ENCODE peak calls at places on chromosomes 13 and 19, in five cellular contexts. U, H, J, D and X are unnamed samples.

GRCh38 chr13:73997964-73998363 is 136.2 kb downstream of the KLF12 start:
- DNase-seq in U (no peak), H (no peak), J (no peak), D (no peak), X (no peak)

GRCh38 chr19:14371321-14371821 is 9.9 kb upstream of the ADGRE5 start:
- DNase-seq in U (peak), H (no peak), J (no peak), D (no peak), X (no peak)

GRCh38 chr13:44713793-44714469 is 137.8 kb upstream of the TSC22D1 start:
- DNase-seq in U (no peak), H (peak), J (no peak), D (peak), X (peak)

GRCh38 chr13:32455594-32455903 is 27.6 kb upstream of the N4BP2L1 start:
- DNase-seq in U (no peak), H (no peak), J (no peak), D (no peak), X (no peak)

GRCh38 chr19:35348909-35349611 is 1.4 kb downstream of the FFAR1 start:
- DNase-seq in U (no peak), H (no peak), J (no peak), D (no peak), X (no peak)

GRCh38 chr19:46546194-46546896 is 50.7 kb upstream of the PNMA8B start:
- DNase-seq in U (no peak), H (peak), J (peak), D (no peak), X (no peak)

GRCh38 chr13:32390048-32390447 is 37.9 kb downstream of the N4BP2L1 start:
- DNase-seq in U (no peak), H (no peak), J (no peak), D (no peak), X (no peak)

GRCh38 chr13:98147521-98147920 is 4.6 kb downstream of the FARP1 start:
- DNase-seq in U (no peak), H (no peak), J (no peak), D (no peak), X (no peak)

GRCh38 chr19:23698711-23699520 is 11.9 kb upstream of the ZNF675 start:
- DNase-seq in U (no peak), H (peak), J (no peak), D (no peak), X (no peak)

GRCh38 chr13:40794414-40795368 is 5.3 kb downstream of the SLC25A15 start:
- DNase-seq in U (no peak), H (no peak), J (no peak), D (no peak), X (no peak)

GRCh38 chr13:99312493-99312883 is 5.3 kb upstream of the GPR183 start:
- DNase-seq in U (peak), H (peak), J (no peak), D (no peak), X (peak)

GRCh38 chr13:44974056-44974798 is 15.0 kb downstream of the NUFIP1 start:
- DNase-seq in U (no peak), H (no peak), J (no peak), D (no peak), X (no peak)

GRCh38 chr13:109684836-109685602 is 101.4 kb downstream of the IRS2 start:
- DNase-seq in U (no peak), H (peak), J (no peak), D (no peak), X (no peak)

GRCh38 chr13:33409673-33410072 is 124.1 kb upstream of the STARD13 start:
- DNase-seq in U (no peak), H (no peak), J (no peak), D (no peak), X (no peak)

GRCh38 chr19:40754611-40755247 is 3.7 kb downstream of the SNRPA start:
- DNase-seq in U (no peak), H (no peak), J (no peak), D (no peak), X (no peak)

GRCh38 chr19:18605546-18606280 is 886 bp downstream of the CRLF1 start:
- DNase-seq in U (no peak), H (no peak), J (no peak), D (no peak), X (no peak)

GRCh38 chr19:18605196-18605545 is 1.4 kb downstream of the CRLF1 start:
- DNase-seq in U (no peak), H (no peak), J (no peak), D (no peak), X (no peak)

GRCh38 chr19:18603958-18604819 is 2.4 kb downstream of the CRLF1 start:
- DNase-seq in U (no peak), H (no peak), J (no peak), D (no peak), X (no peak)

GRCh38 chr19:18603255-18603957 is 3.2 kb downstream of the CRLF1 start:
- DNase-seq in U (no peak), H (no peak), J (no peak), D (no peak), X (no peak)

DNA sequence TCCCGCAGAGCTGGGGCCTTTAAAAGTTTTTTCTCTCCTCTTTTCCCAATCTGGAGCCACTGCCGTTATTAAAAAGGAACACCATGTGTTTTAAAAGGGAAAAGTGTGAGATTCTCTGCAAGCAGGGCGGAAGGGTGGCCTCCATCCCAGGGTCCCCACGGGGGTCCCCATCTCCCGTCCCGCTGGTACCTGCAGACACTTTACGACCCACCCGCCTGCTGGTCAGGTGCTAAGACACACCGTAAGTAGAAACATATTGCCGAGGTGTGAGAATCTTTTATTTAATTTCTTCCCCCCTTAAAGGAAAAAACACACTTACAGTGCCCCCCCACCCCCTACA is 1.8 kb downstream of the CRLF1 start:
- DNase-seq in U (no peak), H (no peak), J (no peak), D (no peak), X (no peak)
- H3K4me3 ChIP-seq in U (no peak), H (peak), J (no peak), D (no peak), X (no peak)

DNA sequence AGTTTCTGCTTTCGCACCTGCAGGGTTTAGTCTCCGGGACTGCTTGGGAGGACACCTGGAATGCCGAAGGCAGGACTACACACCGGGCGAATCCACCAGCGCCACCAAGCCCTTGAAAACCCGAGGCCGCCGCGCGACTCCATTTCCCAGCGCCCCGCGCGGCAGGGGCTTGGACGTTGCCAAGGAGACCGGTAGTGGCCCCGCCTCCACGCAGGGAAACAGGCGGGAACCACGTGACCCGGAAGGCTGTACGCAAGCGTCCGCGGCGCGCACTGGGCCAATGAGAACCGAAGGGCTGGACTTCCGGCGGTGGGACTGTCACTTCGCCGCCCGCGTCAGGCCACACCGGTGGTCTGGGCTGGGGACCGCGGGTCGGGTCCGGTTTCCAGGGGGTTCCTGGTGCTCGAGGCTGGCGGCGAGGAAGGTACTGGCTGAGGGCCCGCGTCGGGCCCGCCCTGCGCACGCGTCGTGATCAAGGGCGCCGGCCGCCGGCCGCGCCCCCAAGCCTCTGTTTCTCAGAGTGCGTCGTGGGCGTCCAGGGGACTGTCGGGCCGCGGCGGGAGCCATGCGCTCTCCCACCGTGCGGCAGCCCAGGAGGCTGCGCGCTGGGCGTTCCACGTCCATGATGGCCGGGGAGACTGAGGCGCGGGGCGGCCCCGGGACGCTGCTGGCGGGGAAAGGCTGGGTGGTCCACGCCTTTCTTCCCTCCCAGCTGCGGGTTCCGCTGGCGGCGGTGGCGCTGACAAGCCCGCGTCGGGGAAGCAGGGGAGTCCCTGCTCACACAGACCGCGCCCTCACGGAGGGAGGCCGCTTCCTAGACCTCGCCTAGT is at the start of gene ZNF324:
- DNase-seq in U (peak), H (peak), J (peak), D (peak), X (peak)
- TF ChIP-seq CTCF in U (no peak), H (no peak), J (peak), D (no peak), X (no peak)

DNA sequence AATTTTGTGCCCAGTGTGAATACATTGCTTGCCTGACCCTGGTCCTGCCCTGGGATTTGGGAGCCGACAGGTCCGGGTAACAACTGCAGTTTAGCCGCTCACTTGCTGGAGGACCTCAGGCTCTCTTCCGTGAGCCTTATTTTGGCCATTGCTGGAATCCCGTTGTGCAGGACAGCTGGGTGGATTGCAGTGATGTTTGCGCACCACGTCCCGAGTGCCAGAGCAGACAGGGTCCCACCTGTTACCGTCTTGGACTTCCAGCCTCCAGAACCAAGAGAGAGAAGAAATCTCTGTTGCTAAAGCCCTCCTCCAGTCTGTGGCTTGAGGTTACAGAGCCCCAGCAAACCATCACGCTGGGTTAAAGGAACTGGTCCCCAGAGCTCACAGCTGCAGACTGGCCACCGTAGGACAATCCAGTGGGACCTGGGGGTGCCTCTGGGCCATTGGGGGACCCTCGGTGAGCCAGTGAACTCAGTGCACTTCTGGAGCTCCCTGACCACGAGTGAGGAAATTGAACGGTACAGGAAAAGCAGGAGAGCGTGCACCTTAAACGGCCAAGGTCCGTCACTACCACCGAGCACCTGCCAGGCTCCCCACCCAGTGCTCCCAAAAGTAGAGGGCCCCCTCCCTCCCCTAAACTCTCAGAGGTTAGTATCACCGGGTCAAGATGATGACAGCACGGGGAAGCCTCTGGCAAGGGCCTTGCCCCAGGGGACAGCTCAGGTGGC is 92.9 kb downstream of the GNG7 start:
- DNase-seq in U (no peak), H (no peak), J (no peak), D (no peak), X (no peak)
- H3K4me3 ChIP-seq in U (no peak), H (no peak), J (no peak), D (no peak), X (no peak)

GRCh38 chr19:54415901-54416621 is 797 bp downstream of the TTYH1 start:
- DNase-seq in U (no peak), H (no peak), J (no peak), D (no peak), X (no peak)

GRCh38 chr19:54416695-54417491 is 1.6 kb downstream of the TTYH1 start:
- DNase-seq in U (no peak), H (no peak), J (no peak), D (no peak), X (no peak)

GRCh38 chr19:54414156-54414555 is 1.1 kb upstream of the TTYH1 start:
- DNase-seq in U (no peak), H (no peak), J (no peak), D (no peak), X (no peak)

GRCh38 chr19:54412877-54413276 is 2.4 kb upstream of the TTYH1 start:
- DNase-seq in U (no peak), H (no peak), J (no peak), D (no peak), X (no peak)

DNA sequence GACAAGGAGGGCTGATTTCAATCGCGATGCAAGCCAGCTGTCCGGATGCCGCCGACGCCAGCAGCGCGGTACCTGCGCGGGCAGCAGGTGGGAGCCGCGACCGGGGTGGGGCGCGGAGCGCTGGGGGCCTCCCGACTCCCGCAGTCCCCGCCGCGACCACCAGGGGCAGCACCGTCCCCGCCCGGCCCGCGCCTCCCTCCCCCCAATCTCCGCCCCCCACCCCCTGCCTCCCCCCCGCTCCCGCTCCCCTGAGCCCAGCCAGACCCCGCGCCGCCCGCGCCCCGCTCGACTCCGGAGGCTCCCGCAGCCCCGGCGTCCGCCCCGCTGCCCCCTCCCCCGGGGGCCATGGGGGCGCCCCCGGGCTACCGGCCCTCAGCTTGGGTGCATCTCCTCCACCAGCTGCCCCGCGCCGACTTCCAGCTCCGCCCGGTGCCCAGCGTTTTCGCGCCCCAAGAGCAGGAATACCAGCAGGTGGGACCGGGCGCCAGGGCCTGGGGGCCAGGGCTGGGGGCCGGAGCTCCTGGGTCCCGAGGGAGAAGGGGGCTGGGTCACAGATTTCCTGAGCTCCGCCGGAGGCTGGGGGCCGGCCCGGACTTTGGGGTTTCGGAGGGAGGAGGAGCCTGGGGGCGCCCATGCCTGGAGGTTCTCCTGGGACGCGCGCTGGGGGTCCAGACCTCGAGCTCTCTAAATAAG is at the start of gene TTYH1:
- DNase-seq in U (no peak), H (no peak), J (no peak), D (no peak), X (no peak)
- TF ChIP-seq CTCF in U (no peak), H (no peak), J (peak), D (no peak), X (no peak)

DNA sequence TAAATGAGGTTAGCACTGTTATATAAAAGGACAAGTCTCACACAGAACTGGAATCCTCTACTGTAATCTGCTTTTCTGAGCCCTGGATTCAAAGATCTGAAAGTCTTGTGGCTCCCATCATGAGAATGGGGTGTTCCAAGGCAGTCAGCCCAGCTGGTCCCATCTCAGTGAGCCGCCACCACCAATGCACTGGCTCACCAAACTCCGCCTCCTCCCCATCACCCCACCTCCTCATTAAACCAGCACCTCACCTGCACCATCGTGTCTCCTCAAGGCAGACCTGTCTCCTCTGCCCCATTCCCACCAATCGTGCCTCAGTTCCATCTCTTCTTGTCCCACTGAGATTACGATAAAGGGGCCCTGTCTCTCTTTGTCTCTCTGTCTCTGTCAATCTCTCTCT is 166.7 kb downstream of the USP12 start:
- DNase-seq in U (no peak), H (no peak), J (no peak), D (no peak), X (no peak)
- H3K4me3 ChIP-seq in U (no peak), H (no peak), J (no peak), D (no peak), X (no peak)

DNA sequence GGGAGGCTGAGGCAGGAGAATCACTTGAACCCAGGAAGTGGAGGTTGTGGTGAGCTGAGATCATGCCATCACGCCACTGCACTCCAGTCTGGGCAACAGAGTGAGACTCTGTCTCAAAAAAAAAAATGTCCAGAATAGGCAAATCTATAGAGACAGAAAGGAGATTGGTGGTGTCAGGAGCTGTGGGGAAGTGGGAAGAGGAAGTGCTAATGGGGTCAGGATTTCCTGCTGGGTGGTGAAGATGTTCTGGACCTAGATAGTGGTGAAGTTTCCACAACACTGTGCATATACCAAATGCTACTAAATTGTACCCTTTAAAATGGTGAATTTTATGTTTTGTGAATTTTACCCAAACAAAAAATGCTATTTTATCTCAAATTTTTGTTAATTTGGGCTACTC is 7.6 kb upstream of the CYP4F3 start:
- DNase-seq in U (no peak), H (no peak), J (no peak), D (no peak), X (no peak)
- TF ChIP-seq CTCF in U (no peak), H (no peak), J (no peak), D (no peak), X (no peak)

DNA sequence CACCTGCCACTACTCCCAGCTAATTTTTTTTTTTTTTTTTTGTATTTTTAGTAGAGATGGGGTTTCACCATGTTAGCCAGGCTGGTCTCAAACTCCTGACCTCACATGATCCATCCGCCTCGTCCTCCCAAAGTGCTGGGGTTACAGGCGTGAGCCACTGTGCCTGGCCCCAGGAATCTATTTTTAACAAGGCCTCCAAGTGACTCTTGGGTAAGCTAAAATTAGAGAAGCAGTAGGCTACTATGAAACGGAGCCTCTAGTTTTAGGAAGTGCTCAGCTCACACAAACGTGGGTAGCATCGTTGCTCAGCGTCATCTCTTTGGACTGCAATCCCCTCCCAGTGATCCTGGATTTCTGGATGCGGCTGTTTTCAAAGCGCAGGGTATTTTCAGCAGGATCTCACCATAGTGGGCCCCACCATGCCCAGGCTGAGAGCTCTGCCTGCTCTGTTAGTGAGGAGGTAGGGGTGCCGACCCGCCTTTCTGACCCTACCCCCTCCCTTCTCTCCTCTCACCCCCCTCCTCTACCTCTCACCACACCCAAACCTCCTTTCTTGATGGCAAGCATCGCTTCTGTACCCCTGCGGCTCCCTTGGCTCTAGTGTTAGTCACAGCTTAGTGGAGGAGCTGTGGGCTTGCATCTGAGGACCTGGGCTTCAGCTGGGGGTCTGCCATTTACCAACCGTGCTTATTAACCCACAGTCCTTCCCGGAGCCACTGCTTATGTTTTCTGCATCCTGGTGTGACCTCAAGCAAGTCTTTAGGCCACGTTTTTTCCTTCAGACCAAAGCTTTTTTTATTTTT is 34.2 kb downstream of the GJA3 start:
- DNase-seq in U (no peak), H (no peak), J (no peak), D (no peak), X (no peak)
- H3K4me3 ChIP-seq in U (no peak), H (no peak), J (no peak), D (no peak), X (no peak)

GRCh38 chr19:45200614-45201013 is 22.0 kb downstream of the BLOC1S3 start:
- DNase-seq in U (no peak), H (no peak), J (no peak), D (no peak), X (no peak)
- TF ChIP-seq CTCF in U (no peak), H (no peak), J (peak), D (peak), X (peak)